ENCODE peak calls at places on chromosomes 1 and 21, in eight cellular contexts. One of them, this sample, is unnamed.

GRCh38 chr21:46661627-46662366 is 26.3 kb downstream of the PRMT2 start:
- DNase-seq in CD4-positive, CD25-positive, alpha-beta regulatory T cell: peak; percentile 8
- DNase-seq in left ventricle myocardium inferior: no peak
- DNase-seq in CD4-positive, alpha-beta memory T cell: no peak
- DNase-seq in neural progenitor cell: no peak
- DNase-seq in right cardiac atrium: peak; percentile 61
- DNase-seq in cardiac muscle cell: no peak
- DNase-seq in mesenchymal stem cell: no peak
- DNase-seq in this sample: no peak

GRCh38 chr1:4395676-4396075 is 258.7 kb upstream of the AJAP1 start:
- DNase-seq in left ventricle myocardium inferior: no peak
- DNase-seq in CD4-positive, CD25-positive, alpha-beta regulatory T cell: no peak
- DNase-seq in neural progenitor cell: no peak
- DNase-seq in right cardiac atrium: no peak
- DNase-seq in mesenchymal stem cell: no peak
- DNase-seq in cardiac muscle cell: no peak
- DNase-seq in CD4-positive, alpha-beta memory T cell: no peak
- DNase-seq in this sample: no peak

GRCh38 chr1:212440419-212440818 is 7.7 kb downstream of the NENF start:
- DNase-seq in right cardiac atrium: no peak
- DNase-seq in neural progenitor cell: no peak
- DNase-seq in left ventricle myocardium inferior: no peak
- DNase-seq in CD4-positive, CD25-positive, alpha-beta regulatory T cell: no peak
- DNase-seq in cardiac muscle cell: no peak
- DNase-seq in mesenchymal stem cell: no peak
- DNase-seq in CD4-positive, alpha-beta memory T cell: no peak
- DNase-seq in this sample: no peak

GRCh38 chr1:226443439-226443838 is 35.5 kb upstream of the PARP1 start:
- DNase-seq in CD4-positive, alpha-beta memory T cell: no peak
- DNase-seq in CD4-positive, CD25-positive, alpha-beta regulatory T cell: no peak
- DNase-seq in cardiac muscle cell: no peak
- DNase-seq in left ventricle myocardium inferior: no peak
- DNase-seq in neural progenitor cell: no peak
- DNase-seq in mesenchymal stem cell: peak; percentile 12
- DNase-seq in right cardiac atrium: no peak
- DNase-seq in this sample: no peak

GRCh38 chr1:166253076-166253779 is 86.4 kb upstream of the FAM78B start:
- DNase-seq in CD4-positive, alpha-beta memory T cell: no peak
- DNase-seq in mesenchymal stem cell: no peak
- DNase-seq in CD4-positive, CD25-positive, alpha-beta regulatory T cell: no peak
- DNase-seq in right cardiac atrium: no peak
- DNase-seq in cardiac muscle cell: no peak
- DNase-seq in neural progenitor cell: no peak
- DNase-seq in left ventricle myocardium inferior: no peak
- DNase-seq in this sample: no peak

GRCh38 chr1:40240390-40240789 is 7.3 kb upstream of the TMCO2 start:
- DNase-seq in mesenchymal stem cell: no peak
- DNase-seq in cardiac muscle cell: no peak
- DNase-seq in neural progenitor cell: no peak
- DNase-seq in CD4-positive, CD25-positive, alpha-beta regulatory T cell: no peak
- DNase-seq in right cardiac atrium: no peak
- DNase-seq in CD4-positive, alpha-beta memory T cell: no peak
- DNase-seq in left ventricle myocardium inferior: no peak
- DNase-seq in this sample: no peak

GRCh38 chr1:116934586-116935207 is 25.0 kb downstream of the PTGFRN start:
- DNase-seq in left ventricle myocardium inferior: no peak
- DNase-seq in CD4-positive, alpha-beta memory T cell: peak; percentile 26
- DNase-seq in CD4-positive, CD25-positive, alpha-beta regulatory T cell: peak; percentile 29
- DNase-seq in mesenchymal stem cell: peak; percentile 14
- DNase-seq in cardiac muscle cell: no peak
- DNase-seq in neural progenitor cell: no peak
- DNase-seq in right cardiac atrium: no peak
- DNase-seq in this sample: no peak

GRCh38 chr1:225488671-225489070 is 60.8 kb upstream of the LBR start:
- DNase-seq in mesenchymal stem cell: no peak
- DNase-seq in left ventricle myocardium inferior: no peak
- DNase-seq in right cardiac atrium: no peak
- DNase-seq in cardiac muscle cell: no peak
- DNase-seq in CD4-positive, alpha-beta memory T cell: no peak
- DNase-seq in CD4-positive, CD25-positive, alpha-beta regulatory T cell: no peak
- DNase-seq in neural progenitor cell: no peak
- DNase-seq in this sample: no peak

GRCh38 chr1:27581823-27582243 is 22.1 kb downstream of the AHDC1 start:
- DNase-seq in CD4-positive, CD25-positive, alpha-beta regulatory T cell: no peak
- DNase-seq in neural progenitor cell: no peak
- DNase-seq in right cardiac atrium: no peak
- DNase-seq in mesenchymal stem cell: no peak
- DNase-seq in left ventricle myocardium inferior: peak; percentile 53
- DNase-seq in cardiac muscle cell: no peak
- DNase-seq in CD4-positive, alpha-beta memory T cell: no peak
- DNase-seq in this sample: no peak

GRCh38 chr1:1915911-1916835 is 1.1 kb downstream of the CALML6 start:
- DNase-seq in mesenchymal stem cell: no peak
- DNase-seq in CD4-positive, alpha-beta memory T cell: no peak
- DNase-seq in left ventricle myocardium inferior: no peak
- DNase-seq in cardiac muscle cell: no peak
- DNase-seq in right cardiac atrium: peak; percentile 41
- DNase-seq in CD4-positive, CD25-positive, alpha-beta regulatory T cell: no peak
- DNase-seq in neural progenitor cell: no peak
- DNase-seq in this sample: no peak

GRCh38 chr1:112904071-112904830 is 51.7 kb downstream of the SLC16A1 start:
- DNase-seq in cardiac muscle cell: no peak
- DNase-seq in CD4-positive, CD25-positive, alpha-beta regulatory T cell: peak; percentile 30
- DNase-seq in CD4-positive, alpha-beta memory T cell: no peak
- DNase-seq in right cardiac atrium: no peak
- DNase-seq in neural progenitor cell: no peak
- DNase-seq in left ventricle myocardium inferior: no peak
- DNase-seq in mesenchymal stem cell: peak; percentile 82
- DNase-seq in this sample: no peak

GRCh38 chr21:29125199-29125598 is 5.2 kb upstream of the MAP3K7CL start:
- DNase-seq in mesenchymal stem cell: no peak
- DNase-seq in CD4-positive, CD25-positive, alpha-beta regulatory T cell: no peak
- DNase-seq in right cardiac atrium: no peak
- DNase-seq in cardiac muscle cell: no peak
- DNase-seq in neural progenitor cell: no peak
- DNase-seq in left ventricle myocardium inferior: no peak
- DNase-seq in CD4-positive, alpha-beta memory T cell: no peak
- DNase-seq in this sample: no peak

DNA sequence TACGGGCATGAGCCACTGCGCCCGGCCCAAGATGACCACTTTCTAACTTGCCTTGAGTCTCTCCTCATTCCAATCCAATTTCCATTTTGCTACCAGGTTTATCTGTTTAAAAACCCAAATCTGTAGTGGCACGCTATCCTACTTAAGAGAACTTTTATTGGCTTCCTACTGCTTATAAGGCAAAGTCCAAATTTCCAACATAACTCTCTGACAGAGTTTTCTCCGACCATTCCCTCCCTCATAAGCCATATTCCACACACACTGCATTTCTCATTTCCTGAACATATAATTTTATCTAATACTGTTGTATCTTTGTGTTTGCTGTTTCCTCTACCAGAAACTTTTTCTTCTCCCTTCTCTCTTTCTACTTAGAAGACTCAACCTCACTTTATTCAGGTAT is 15.2 kb downstream of the SF3A3 start:
- DNase-seq in right cardiac atrium: no peak
- DNase-seq in cardiac muscle cell: no peak
- DNase-seq in neural progenitor cell: no peak
- DNase-seq in left ventricle myocardium inferior: no peak
- DNase-seq in mesenchymal stem cell: no peak
- DNase-seq in CD4-positive, alpha-beta memory T cell: no peak
- DNase-seq in CD4-positive, CD25-positive, alpha-beta regulatory T cell: no peak
- DNase-seq in this sample: no peak
- H3K4me1 ChIP-seq in right cardiac atrium: no peaks in the 10 kb centered on the region
- H3K4me1 ChIP-seq in cardiac muscle cell: no peaks in the 10 kb centered on the region
- H3K4me1 ChIP-seq in neural progenitor cell: no peaks in the 10 kb centered on the region
- H3K4me1 ChIP-seq in left ventricle myocardium inferior: no peaks in the 10 kb centered on the region
- H3K4me1 ChIP-seq in mesenchymal stem cell: no peaks in the 10 kb centered on the region
- H3K4me1 ChIP-seq in CD4-positive, alpha-beta memory T cell: no peaks in the 10 kb centered on the region
- H3K4me1 ChIP-seq in CD4-positive, CD25-positive, alpha-beta regulatory T cell: no peaks in the 10 kb centered on the region
- H3K4me1 ChIP-seq in this sample: no peaks in the 10 kb centered on the region

GRCh38 chr21:15740383-15740782 is 10.6 kb downstream of the USP25 start:
- DNase-seq in mesenchymal stem cell: no peak
- DNase-seq in CD4-positive, CD25-positive, alpha-beta regulatory T cell: no peak
- DNase-seq in cardiac muscle cell: no peak
- DNase-seq in neural progenitor cell: no peak
- DNase-seq in right cardiac atrium: no peak
- DNase-seq in CD4-positive, alpha-beta memory T cell: no peak
- DNase-seq in left ventricle myocardium inferior: no peak
- DNase-seq in this sample: no peak

GRCh38 chr21:15741510-15741909 is 11.7 kb downstream of the USP25 start:
- DNase-seq in cardiac muscle cell: no peak
- DNase-seq in CD4-positive, CD25-positive, alpha-beta regulatory T cell: no peak
- DNase-seq in neural progenitor cell: no peak
- DNase-seq in left ventricle myocardium inferior: no peak
- DNase-seq in CD4-positive, alpha-beta memory T cell: no peak
- DNase-seq in mesenchymal stem cell: no peak
- DNase-seq in right cardiac atrium: no peak
- DNase-seq in this sample: no peak

GRCh38 chr21:15742694-15743093 is 12.9 kb downstream of the USP25 start:
- DNase-seq in right cardiac atrium: no peak
- DNase-seq in CD4-positive, CD25-positive, alpha-beta regulatory T cell: no peak
- DNase-seq in left ventricle myocardium inferior: no peak
- DNase-seq in CD4-positive, alpha-beta memory T cell: no peak
- DNase-seq in cardiac muscle cell: no peak
- DNase-seq in mesenchymal stem cell: no peak
- DNase-seq in neural progenitor cell: no peak
- DNase-seq in this sample: no peak

GRCh38 chr21:15743593-15743992 is 13.8 kb downstream of the USP25 start:
- DNase-seq in neural progenitor cell: no peak
- DNase-seq in CD4-positive, alpha-beta memory T cell: no peak
- DNase-seq in mesenchymal stem cell: no peak
- DNase-seq in CD4-positive, CD25-positive, alpha-beta regulatory T cell: no peak
- DNase-seq in right cardiac atrium: no peak
- DNase-seq in cardiac muscle cell: no peak
- DNase-seq in left ventricle myocardium inferior: no peak
- DNase-seq in this sample: no peak

DNA sequence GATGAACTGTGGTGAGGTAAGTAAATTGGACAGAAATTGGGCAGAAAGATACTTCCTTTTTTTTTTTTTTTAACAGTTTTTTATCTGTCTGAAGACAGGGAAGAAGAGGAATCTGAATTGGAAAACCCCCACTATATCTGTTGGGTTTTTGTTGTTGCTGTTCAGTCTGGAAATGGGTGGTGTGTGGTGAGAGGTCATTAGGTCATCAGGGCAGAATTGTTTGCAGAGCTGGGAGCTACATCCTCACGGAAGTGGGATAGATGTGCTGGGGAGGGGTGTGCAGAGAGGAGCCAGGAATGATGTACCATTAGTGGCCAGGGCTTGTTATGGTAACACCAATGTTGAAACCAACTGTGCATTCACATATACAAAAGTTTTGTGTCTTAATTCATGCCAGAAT is 12.3 kb downstream of the USP25 start:
- DNase-seq in CD4-positive, CD25-positive, alpha-beta regulatory T cell: no peak
- DNase-seq in left ventricle myocardium inferior: no peak
- DNase-seq in cardiac muscle cell: no peak
- DNase-seq in mesenchymal stem cell: peak; percentile 16
- DNase-seq in right cardiac atrium: no peak
- DNase-seq in CD4-positive, alpha-beta memory T cell: no peak
- DNase-seq in neural progenitor cell: peak; percentile 15
- DNase-seq in this sample: no peak
- H3K27ac ChIP-seq in CD4-positive, CD25-positive, alpha-beta regulatory T cell: no peak overlapping the region
- H3K27ac ChIP-seq in left ventricle myocardium inferior: no peak overlapping the region
- H3K27ac ChIP-seq in cardiac muscle cell: no peak overlapping the region
- H3K27ac ChIP-seq in mesenchymal stem cell: no peak overlapping the region
- H3K27ac ChIP-seq in right cardiac atrium: no peak overlapping the region
- H3K27ac ChIP-seq in CD4-positive, alpha-beta memory T cell: no peak overlapping the region
- H3K27ac ChIP-seq in neural progenitor cell: no peak overlapping the region
- H3K27ac ChIP-seq in this sample: no peak overlapping the region

GRCh38 chr1:162471290-162471853 is 26.2 kb upstream of the UHMK1 start:
- DNase-seq in CD4-positive, CD25-positive, alpha-beta regulatory T cell: no peak
- DNase-seq in CD4-positive, alpha-beta memory T cell: no peak
- DNase-seq in right cardiac atrium: no peak
- DNase-seq in left ventricle myocardium inferior: no peak
- DNase-seq in mesenchymal stem cell: no peak
- DNase-seq in cardiac muscle cell: no peak
- DNase-seq in neural progenitor cell: peak; percentile 4
- DNase-seq in this sample: no peak
- H3K9me3 ChIP-seq in CD4-positive, CD25-positive, alpha-beta regulatory T cell: no peaks in the 10 kb centered on the region
- H3K9me3 ChIP-seq in CD4-positive, alpha-beta memory T cell: no peaks in the 10 kb centered on the region
- H3K9me3 ChIP-seq in right cardiac atrium: peaks cover 2% of the 10 kb centered on the region
- H3K9me3 ChIP-seq in left ventricle myocardium inferior: peaks cover 10% of the 10 kb centered on the region
- H3K9me3 ChIP-seq in mesenchymal stem cell: peaks cover 10% of the 10 kb centered on the region
- H3K9me3 ChIP-seq in cardiac muscle cell: no peaks in the 10 kb centered on the region
- H3K9me3 ChIP-seq in neural progenitor cell: no peaks in the 10 kb centered on the region
- H3K9me3 ChIP-seq in this sample: no peaks in the 10 kb centered on the region

GRCh38 chr1:36383240-36383639 is 2.5 kb downstream of the STK40 start:
- DNase-seq in right cardiac atrium: no peak
- DNase-seq in CD4-positive, CD25-positive, alpha-beta regulatory T cell: no peak
- DNase-seq in cardiac muscle cell: no peak
- DNase-seq in mesenchymal stem cell: no peak
- DNase-seq in CD4-positive, alpha-beta memory T cell: no peak
- DNase-seq in left ventricle myocardium inferior: peak; percentile 46
- DNase-seq in neural progenitor cell: no peak
- DNase-seq in this sample: no peak
- H3K4me1 ChIP-seq in right cardiac atrium: peaks cover 25% of the 10 kb centered on the region
- H3K4me1 ChIP-seq in CD4-positive, CD25-positive, alpha-beta regulatory T cell: peaks cover 47% of the 10 kb centered on the region
- H3K4me1 ChIP-seq in cardiac muscle cell: peaks cover 18% of the 10 kb centered on the region
- H3K4me1 ChIP-seq in mesenchymal stem cell: peaks cover 18% of the 10 kb centered on the region
- H3K4me1 ChIP-seq in CD4-positive, alpha-beta memory T cell: peaks cover 76% of the 10 kb centered on the region
- H3K4me1 ChIP-seq in left ventricle myocardium inferior: peaks cover 93% of the 10 kb centered on the region
- H3K4me1 ChIP-seq in neural progenitor cell: peaks cover 27% of the 10 kb centered on the region
- H3K4me1 ChIP-seq in this sample: peaks cover 7% of the 10 kb centered on the region

GRCh38 chr1:207248544-207249206 is 72.8 kb upstream of the CD55 start:
- DNase-seq in cardiac muscle cell: no peak
- DNase-seq in CD4-positive, CD25-positive, alpha-beta regulatory T cell: no peak
- DNase-seq in CD4-positive, alpha-beta memory T cell: no peak
- DNase-seq in neural progenitor cell: no peak
- DNase-seq in left ventricle myocardium inferior: no peak
- DNase-seq in right cardiac atrium: no peak
- DNase-seq in mesenchymal stem cell: no peak
- DNase-seq in this sample: no peak

GRCh38 chr1:207245124-207245523 is 76.4 kb upstream of the CD55 start:
- DNase-seq in cardiac muscle cell: no peak
- DNase-seq in CD4-positive, alpha-beta memory T cell: no peak
- DNase-seq in CD4-positive, CD25-positive, alpha-beta regulatory T cell: no peak
- DNase-seq in left ventricle myocardium inferior: no peak
- DNase-seq in neural progenitor cell: no peak
- DNase-seq in right cardiac atrium: no peak
- DNase-seq in mesenchymal stem cell: no peak
- DNase-seq in this sample: peak; percentile 20

GRCh38 chr1:207256869-207257268 is 64.6 kb upstream of the CD55 start:
- DNase-seq in right cardiac atrium: no peak
- DNase-seq in neural progenitor cell: no peak
- DNase-seq in CD4-positive, alpha-beta memory T cell: no peak
- DNase-seq in cardiac muscle cell: no peak
- DNase-seq in CD4-positive, CD25-positive, alpha-beta regulatory T cell: no peak
- DNase-seq in left ventricle myocardium inferior: no peak
- DNase-seq in mesenchymal stem cell: no peak
- DNase-seq in this sample: no peak

DNA sequence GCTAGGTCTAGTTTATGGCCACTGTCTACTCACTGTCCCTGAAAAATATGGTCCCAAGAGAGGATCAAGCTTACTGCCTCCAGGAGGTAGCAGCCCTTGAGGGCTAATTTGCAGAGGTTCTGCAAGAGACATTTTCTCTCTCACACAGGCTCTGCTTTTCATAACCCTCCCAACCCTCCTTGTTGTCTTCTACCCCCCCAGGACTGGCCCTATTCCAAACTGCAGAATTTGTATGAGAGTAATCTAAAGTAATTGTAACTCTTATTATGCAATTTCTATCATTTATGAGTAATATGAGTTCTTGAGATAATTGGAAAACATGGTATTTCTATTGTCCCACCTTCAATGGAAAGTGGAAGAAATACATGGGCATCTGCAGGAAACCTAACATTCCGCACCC is 70.4 kb upstream of the CD55 start:
- DNase-seq in left ventricle myocardium inferior: no peak
- DNase-seq in right cardiac atrium: no peak
- DNase-seq in CD4-positive, CD25-positive, alpha-beta regulatory T cell: no peak
- DNase-seq in neural progenitor cell: no peak
- DNase-seq in mesenchymal stem cell: no peak
- DNase-seq in CD4-positive, alpha-beta memory T cell: no peak
- DNase-seq in cardiac muscle cell: no peak
- DNase-seq in this sample: no peak
- H3K27ac ChIP-seq in left ventricle myocardium inferior: no peak overlapping the region
- H3K27ac ChIP-seq in right cardiac atrium: no peak overlapping the region
- H3K27ac ChIP-seq in CD4-positive, CD25-positive, alpha-beta regulatory T cell: no peak overlapping the region
- H3K27ac ChIP-seq in neural progenitor cell: no peak overlapping the region
- H3K27ac ChIP-seq in mesenchymal stem cell: no peak overlapping the region
- H3K27ac ChIP-seq in CD4-positive, alpha-beta memory T cell: no peak overlapping the region
- H3K27ac ChIP-seq in cardiac muscle cell: no peak overlapping the region
- H3K27ac ChIP-seq in this sample: no peak overlapping the region

This sample was measured in SJCRH30.